ENCODE peak calls at places on chromosomes 6 and 20, in seven cellular contexts. S is neuronal stem cell, N is trophoblast cell, I is mesendoderm, O is IMR-90, R is H1, Q is mesenchymal stem cell. D is an unnamed sample.

GRCh38 chr6:63526931-63527330 is 45.3 kb upstream of the LOC128125822 start:
- DNase-seq in S (no peak), N (no peak), I (no peak), O (no peak), R (no peak), Q (no peak), D (no peak)

GRCh38 chr6:5730586-5731263 is 276.0 kb downstream of the NRN1 start:
- DNase-seq in S (no peak), N (no peak), I (no peak), O (peak), R (no peak), Q (peak), D (no peak)

GRCh38 chr6:25670793-25671513 is 18.9 kb downstream of the SCGN start:
- DNase-seq in S (no peak), N (peak), I (peak), O (no peak), R (no peak), Q (no peak), D (no peak)

GRCh38 chr6:147141690-147142308 is 62.4 kb upstream of the STXBP5 start:
- DNase-seq in S (no peak), N (no peak), I (peak), O (peak), R (no peak), Q (peak), D (no peak)

GRCh38 chr20:32444474-32445220 is 86.5 kb downstream of the ASXL1 start:
- DNase-seq in S (no peak), N (no peak), I (no peak), O (no peak), R (no peak), Q (no peak), D (peak)

GRCh38 chr20:21548390-21549035 is 34.6 kb upstream of the NKX2-2 start:
- DNase-seq in S (no peak), N (no peak), I (no peak), O (no peak), R (no peak), Q (no peak), D (no peak)

GRCh38 chr6:55794136-55794812 is 81.1 kb downstream of the BMP5 start:
- DNase-seq in S (no peak), N (no peak), I (no peak), O (peak), R (no peak), Q (peak), D (no peak)

GRCh38 chr20:513429-513828 is 30.2 kb downstream of the CSNK2A1 start:
- DNase-seq in S (no peak), N (no peak), I (no peak), O (peak), R (no peak), Q (no peak), D (no peak)

GRCh38 chr20:15139522-15139921 is 802.1 kb upstream of the FLRT3 start:
- DNase-seq in S (no peak), N (no peak), I (no peak), O (no peak), R (no peak), Q (no peak), D (no peak)

GRCh38 chr6:161444464-161444863 is 170.6 kb upstream of the AGPAT4 start:
- DNase-seq in S (no peak), N (peak), I (peak), O (peak), R (peak), Q (peak), D (peak)

GRCh38 chr6:142945071-142945445 is at the start of gene HIVEP2:
- DNase-seq in S (peak), N (peak), I (peak), O (peak), R (peak), Q (peak), D (peak)

GRCh38 chr20:48679603-48680002 is 148.2 kb downstream of the PREX1 start:
- DNase-seq in S (no peak), N (peak), I (peak), O (no peak), R (peak), Q (no peak), D (peak)

DNA sequence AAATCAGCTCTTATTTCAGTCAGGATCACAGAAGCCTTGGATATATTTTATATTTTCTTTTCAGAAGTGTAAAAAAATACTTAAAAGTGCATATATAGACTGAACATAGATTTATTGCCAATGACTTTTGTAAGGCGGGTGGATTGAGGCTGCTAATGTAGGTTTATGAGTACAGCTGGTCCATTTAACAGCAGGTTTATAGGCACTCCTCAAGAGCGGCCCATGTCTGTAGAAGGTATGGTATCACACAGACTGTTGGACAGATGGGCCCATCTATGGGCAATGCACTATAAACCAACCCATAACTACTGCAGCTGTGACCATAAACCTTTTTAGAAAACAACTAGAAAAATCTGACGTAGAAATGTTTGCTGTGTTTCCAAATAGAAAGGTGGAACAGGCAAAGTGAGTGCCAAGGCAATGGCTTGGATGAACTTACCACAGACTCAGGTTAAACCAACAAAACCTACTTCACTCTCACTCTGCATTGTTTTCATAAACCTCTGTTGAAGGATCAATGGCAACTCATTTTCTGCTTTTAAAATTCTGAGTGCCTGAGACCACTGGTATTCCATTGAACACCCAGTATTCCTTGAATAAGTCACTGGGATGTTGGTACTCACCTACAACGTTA is 170.6 kb upstream of the EYA4 start:
- DNase-seq in S (no peak), N (no peak), I (no peak), O (no peak), R (no peak), Q (no peak), D (no peak)
- H2AK5ac ChIP-seq in S (no peak), N (no peak), I (no peak), O (no peak), R (no peak), Q (no peak), D (no peak)

GRCh38 chr6:166824146-166824879 is 132.0 kb downstream of the RNASET2 start:
- DNase-seq in S (no peak), N (no peak), I (no peak), O (no peak), R (no peak), Q (no peak), D (no peak)

GRCh38 chr6:166828397-166829002 is 127.8 kb downstream of the RNASET2 start:
- DNase-seq in S (no peak), N (no peak), I (no peak), O (no peak), R (no peak), Q (no peak), D (no peak)

GRCh38 chr6:166826264-166826663 is 130.1 kb downstream of the RNASET2 start:
- DNase-seq in S (no peak), N (peak), I (no peak), O (no peak), R (no peak), Q (no peak), D (no peak)

GRCh38 chr6:166824880-166825250 is 131.5 kb downstream of the RNASET2 start:
- DNase-seq in S (no peak), N (no peak), I (no peak), O (no peak), R (no peak), Q (no peak), D (no peak)

DNA sequence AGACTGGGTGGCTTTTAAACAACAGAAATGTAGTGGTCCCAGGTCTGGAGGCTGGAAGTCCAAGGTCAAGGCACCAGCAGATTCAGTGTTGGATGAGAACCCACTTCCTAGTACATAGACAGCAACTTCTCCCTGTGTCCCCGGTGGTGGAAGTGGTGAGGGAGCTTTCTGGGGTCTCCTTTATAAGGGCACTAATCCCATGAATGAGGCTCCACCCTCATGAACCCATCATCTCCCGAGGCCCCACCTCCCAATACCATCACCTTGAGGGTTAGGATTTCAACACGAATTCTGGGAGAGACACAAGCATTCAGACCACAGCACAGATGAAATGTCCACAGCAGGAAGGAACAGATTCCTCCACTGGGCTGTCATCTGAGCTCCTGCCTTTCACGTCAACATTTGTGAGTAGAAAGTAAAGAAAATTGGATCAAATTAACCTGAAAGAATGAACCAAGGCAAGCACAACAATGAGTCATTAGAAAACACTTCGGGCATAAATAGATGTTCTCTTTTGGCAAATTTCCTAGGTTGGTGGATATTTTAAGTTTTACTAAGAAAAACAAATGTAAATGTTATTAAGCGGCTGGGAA is 130.7 kb downstream of the RNASET2 start:
- DNase-seq in S (no peak), N (peak), I (no peak), O (peak), R (no peak), Q (no peak), D (no peak)
- H4K8ac ChIP-seq in S (no peak), N (no peak), I (no peak), O (no peak), R (no peak), Q (no peak), D (no peak)

GRCh38 chr20:63082308-63082938 is 75.7 kb upstream of the BHLHE23 start:
- DNase-seq in S (peak), N (peak), I (peak), O (peak), R (peak), Q (no peak), D (peak)
- H2AK5ac ChIP-seq in S (no peak), N (no peak), I (no peak), O (no peak), R (no peak), Q (no peak), D (no peak)

GRCh38 chr20:34578521-34579147 is 20.1 kb downstream of the MAP1LC3A start:
- DNase-seq in S (no peak), N (no peak), I (no peak), O (no peak), R (no peak), Q (no peak), D (no peak)
- H4K8ac ChIP-seq in S (no peak), N (no peak), I (no peak), O (no peak), R (no peak), Q (no peak), D (no peak)

DNA sequence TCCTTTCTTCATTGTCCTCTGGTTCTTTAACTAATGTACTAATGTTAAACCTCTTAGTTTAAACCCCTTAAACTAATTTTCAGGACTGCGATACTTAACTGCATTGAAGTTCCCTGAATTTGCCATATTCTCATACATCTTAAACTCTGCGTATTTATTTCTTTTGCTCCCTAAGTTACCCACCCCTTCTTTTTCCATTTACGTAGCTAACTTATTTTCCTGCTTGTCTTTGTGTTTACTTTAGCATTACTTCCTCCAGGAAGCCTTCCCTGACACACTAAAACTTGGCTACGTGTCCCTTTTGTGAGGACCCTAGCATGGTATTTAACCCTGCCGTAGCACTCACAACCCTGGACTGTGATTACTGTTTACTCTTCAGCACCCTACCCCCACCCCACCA is 79.0 kb downstream of the UBR2 start:
- DNase-seq in S (no peak), N (no peak), I (no peak), O (no peak), R (no peak), Q (no peak), D (no peak)
- H2AK5ac ChIP-seq in S (no peak), N (no peak), I (no peak), O (no peak), R (no peak), Q (no peak), D (no peak)

GRCh38 chr20:3318226-3318884 is 79.4 kb upstream of the SLC4A11 start:
- DNase-seq in S (no peak), N (peak), I (no peak), O (peak), R (no peak), Q (peak), D (no peak)

GRCh38 chr20:3315110-3315509 is 76.1 kb upstream of the SLC4A11 start:
- DNase-seq in S (no peak), N (no peak), I (no peak), O (no peak), R (no peak), Q (no peak), D (no peak)

GRCh38 chr20:3313681-3314080 is 74.7 kb upstream of the SLC4A11 start:
- DNase-seq in S (no peak), N (no peak), I (no peak), O (no peak), R (no peak), Q (peak), D (no peak)

GRCh38 chr20:3314391-3314790 is 75.4 kb upstream of the SLC4A11 start:
- DNase-seq in S (no peak), N (no peak), I (peak), O (no peak), R (no peak), Q (no peak), D (no peak)

GRCh38 chr20:3316131-3316530 is 77.1 kb upstream of the SLC4A11 start:
- DNase-seq in S (no peak), N (peak), I (peak), O (no peak), R (no peak), Q (no peak), D (no peak)
- H4K8ac ChIP-seq in S (no peak), N (no peak), I (no peak), O (no peak), R (no peak), Q (no peak), D (no peak)

D was measured in H9.